ENCODE peak calls at places on chromosomes 11 and 22, in four cellular contexts. One of them, this sample, is unnamed.

GRCh38 chr11:57674251-57674650 is 6.3 kb downstream of the ZDHHC5 start:
- DNase-seq in WTC11: no peak
- DNase-seq in HepG2: no peak
- DNase-seq in SK-N-SH: no peak
- DNase-seq in this sample: no peak

GRCh38 chr22:27987557-27987956 is 68.5 kb upstream of the PITPNB start:
- DNase-seq in SK-N-SH: no peak
- DNase-seq in HepG2: no peak
- DNase-seq in WTC11: no peak
- DNase-seq in this sample: no peak

GRCh38 chr11:3807856-3808845 is at the start of gene PGAP2:
- DNase-seq in WTC11: peak; percentile 83
- DNase-seq in HepG2: peak; percentile 61
- DNase-seq in SK-N-SH: peak; percentile 90
- DNase-seq in this sample: peak; percentile 88

GRCh38 chr22:21865041-21865440 is 2.4 kb downstream of the MAPK1 start:
- DNase-seq in SK-N-SH: peak; percentile 54
- DNase-seq in HepG2: no peak
- DNase-seq in WTC11: no peak
- DNase-seq in this sample: no peak

GRCh38 chr11:12164061-12165014 is 53.9 kb downstream of the MICAL2 start:
- DNase-seq in SK-N-SH: no peak
- DNase-seq in WTC11: no peak
- DNase-seq in HepG2: no peak
- DNase-seq in this sample: no peak

GRCh38 chr11:99171330-99171729 is 150.6 kb downstream of the CNTN5 start:
- DNase-seq in HepG2: no peak
- DNase-seq in WTC11: no peak
- DNase-seq in SK-N-SH: no peak
- DNase-seq in this sample: no peak

GRCh38 chr22:44311855-44312170 is 938 bp downstream of the SHISAL1 start:
- DNase-seq in WTC11: no peak
- DNase-seq in HepG2: no peak
- DNase-seq in SK-N-SH: no peak
- DNase-seq in this sample: no peak

GRCh38 chr11:66278396-66279091 is 569 bp downstream of the CNIH2 start:
- DNase-seq in HepG2: no peak
- DNase-seq in SK-N-SH: peak; percentile 79
- DNase-seq in WTC11: no peak
- DNase-seq in this sample: peak; percentile 69

GRCh38 chr11:112289588-112290461 is 29.2 kb upstream of the PLET1 start:
- DNase-seq in HepG2: peak; percentile 21
- DNase-seq in SK-N-SH: peak; percentile 97
- DNase-seq in WTC11: peak; percentile 87
- DNase-seq in this sample: peak; percentile 82

GRCh38 chr11:122105009-122105828 is 10.8 kb downstream of the BLID start:
- DNase-seq in WTC11: peak; percentile 15
- DNase-seq in HepG2: no peak
- DNase-seq in SK-N-SH: no peak
- DNase-seq in this sample: no peak

GRCh38 chr11:31822604-31823371 is 11.7 kb upstream of the PAX6 start:
- DNase-seq in SK-N-SH: peak; percentile 14
- DNase-seq in WTC11: no peak
- DNase-seq in HepG2: no peak
- DNase-seq in this sample: no peak

GRCh38 chr11:66465371-66466224 is 1.1 kb upstream of the PELI3 start:
- DNase-seq in SK-N-SH: no peak
- DNase-seq in HepG2: no peak
- DNase-seq in WTC11: no peak
- DNase-seq in this sample: no peak

GRCh38 chr11:96333076-96333744 is 9.8 kb downstream of the MAML2 start:
- DNase-seq in SK-N-SH: no peak
- DNase-seq in HepG2: no peak
- DNase-seq in WTC11: no peak
- DNase-seq in this sample: no peak

GRCh38 chr11:130246719-130247118 is 68.0 kb downstream of the ZBTB44 start:
- DNase-seq in SK-N-SH: no peak
- DNase-seq in HepG2: no peak
- DNase-seq in WTC11: no peak
- DNase-seq in this sample: no peak

GRCh38 chr11:19873730-19874129 is 161.1 kb downstream of the NAV2 start:
- DNase-seq in HepG2: no peak
- DNase-seq in WTC11: no peak
- DNase-seq in SK-N-SH: no peak
- DNase-seq in this sample: no peak

GRCh38 chr11:67322049-67322448 is 18.7 kb downstream of the SSH3 start:
- DNase-seq in SK-N-SH: no peak
- DNase-seq in HepG2: no peak
- DNase-seq in WTC11: no peak
- DNase-seq in this sample: peak; percentile 1

GRCh38 chr22:23294221-23294620 is 113.9 kb downstream of the BCR start:
- DNase-seq in SK-N-SH: no peak
- DNase-seq in HepG2: no peak
- DNase-seq in WTC11: no peak
- DNase-seq in this sample: no peak

GRCh38 chr11:3177931-3178330 is 12.8 kb upstream of the OSBPL5 start:
- DNase-seq in SK-N-SH: no peak
- DNase-seq in WTC11: no peak
- DNase-seq in HepG2: no peak
- DNase-seq in this sample: no peak

GRCh38 chr22:24583221-24583971 is 9.5 kb downstream of the LRRC75B start:
- DNase-seq in WTC11: no peak
- DNase-seq in SK-N-SH: peak; percentile 84
- DNase-seq in HepG2: peak; percentile 76
- DNase-seq in this sample: no peak

GRCh38 chr22:29664731-29665130 is 55.1 kb upstream of the CABP7 start:
- DNase-seq in SK-N-SH: no peak
- DNase-seq in HepG2: no peak
- DNase-seq in WTC11: no peak
- DNase-seq in this sample: no peak

GRCh38 chr11:59062602-59063529 is 23.2 kb upstream of the GLYATL1B start:
- DNase-seq in SK-N-SH: peak; percentile 8
- DNase-seq in WTC11: no peak
- DNase-seq in HepG2: no peak
- DNase-seq in this sample: no peak
- TF ChIP-seq FOXJ3 in SK-N-SH: no peak
- TF ChIP-seq FOXJ3 in WTC11: no peak
- TF ChIP-seq FOXJ3 in HepG2: no peak
- TF ChIP-seq FOXJ3 in this sample: no peak

GRCh38 chr11:17974246-17974645 is 38.6 kb downstream of the SERGEF start:
- DNase-seq in HepG2: no peak
- DNase-seq in SK-N-SH: no peak
- DNase-seq in WTC11: no peak
- DNase-seq in this sample: no peak

GRCh38 chr11:17979770-17980371 is 33.0 kb downstream of the SERGEF start:
- DNase-seq in SK-N-SH: peak; percentile 59
- DNase-seq in HepG2: peak; percentile 31
- DNase-seq in WTC11: peak; percentile 41
- DNase-seq in this sample: peak; percentile 77

GRCh38 chr11:17972987-17973386 is 39.9 kb downstream of the SERGEF start:
- DNase-seq in WTC11: peak; percentile 79
- DNase-seq in SK-N-SH: peak; percentile 61
- DNase-seq in HepG2: peak; percentile 23
- DNase-seq in this sample: peak; percentile 50

GRCh38 chr11:17978553-17979287 is 34.1 kb downstream of the SERGEF start:
- DNase-seq in WTC11: peak; percentile 73
- DNase-seq in SK-N-SH: peak; percentile 61
- DNase-seq in HepG2: peak; percentile 59
- DNase-seq in this sample: peak; percentile 51

DNA sequence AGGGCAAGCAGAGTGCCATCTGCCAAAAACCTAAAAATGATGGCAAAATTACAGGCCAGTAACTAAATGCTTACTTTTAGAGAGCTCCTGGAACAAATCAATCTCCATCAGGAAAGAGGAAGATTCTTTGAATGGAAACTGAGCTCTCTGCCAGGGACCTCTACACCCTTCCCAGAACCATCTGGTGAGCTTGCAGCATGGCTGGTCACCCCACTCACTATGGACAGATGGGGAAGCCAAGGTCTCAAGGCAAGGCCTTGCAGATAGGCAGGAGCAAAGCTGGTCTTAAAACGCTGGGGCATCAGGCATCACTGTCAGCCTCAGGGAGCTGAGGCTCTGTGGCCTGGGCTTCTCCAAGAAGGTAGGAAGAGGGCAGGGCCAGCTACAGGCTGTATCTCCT is 36.2 kb downstream of the SERGEF start:
- DNase-seq in SK-N-SH: no peak
- DNase-seq in WTC11: no peak
- DNase-seq in HepG2: no peak
- DNase-seq in this sample: no peak
- TF ChIP-seq FOXJ3 in SK-N-SH: no peak
- TF ChIP-seq FOXJ3 in WTC11: no peak
- TF ChIP-seq FOXJ3 in HepG2: no peak
- TF ChIP-seq FOXJ3 in this sample: no peak

DNA sequence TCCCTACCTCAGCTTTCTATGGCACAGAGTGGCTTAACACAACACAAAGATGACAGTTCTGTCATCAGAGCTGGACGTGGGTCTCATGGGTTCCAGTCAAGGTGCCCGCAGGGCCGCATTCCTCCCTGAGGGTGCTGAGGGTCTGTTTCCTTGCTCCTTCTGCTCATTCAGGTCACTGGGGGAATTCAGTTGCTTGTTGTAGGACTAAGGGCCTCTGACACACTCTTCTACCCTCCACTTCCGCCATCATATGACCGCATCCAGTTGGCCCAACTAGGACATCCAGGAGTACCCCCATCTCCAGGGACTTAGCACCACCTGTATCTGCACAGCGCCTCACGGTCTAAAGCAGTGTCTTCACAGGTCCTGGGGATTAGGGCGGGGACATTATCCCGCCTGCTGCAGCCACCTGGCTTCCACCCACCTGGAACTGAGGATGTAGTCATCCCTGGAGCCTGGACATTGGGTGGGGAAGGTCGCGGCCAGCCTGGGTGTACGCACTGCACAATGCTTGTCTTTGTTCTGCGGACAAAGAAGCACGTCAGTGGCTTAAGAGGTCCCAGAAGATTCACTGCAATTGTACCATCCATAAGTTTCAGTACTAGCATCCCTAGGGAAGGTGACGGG is 342.3 kb upstream of the B3GAT1 start:
- DNase-seq in HepG2: no peak
- DNase-seq in SK-N-SH: no peak
- DNase-seq in WTC11: no peak
- DNase-seq in this sample: no peak
- TF ChIP-seq FOXJ3 in HepG2: no peak
- TF ChIP-seq FOXJ3 in SK-N-SH: no peak
- TF ChIP-seq FOXJ3 in WTC11: no peak
- TF ChIP-seq FOXJ3 in this sample: no peak

DNA sequence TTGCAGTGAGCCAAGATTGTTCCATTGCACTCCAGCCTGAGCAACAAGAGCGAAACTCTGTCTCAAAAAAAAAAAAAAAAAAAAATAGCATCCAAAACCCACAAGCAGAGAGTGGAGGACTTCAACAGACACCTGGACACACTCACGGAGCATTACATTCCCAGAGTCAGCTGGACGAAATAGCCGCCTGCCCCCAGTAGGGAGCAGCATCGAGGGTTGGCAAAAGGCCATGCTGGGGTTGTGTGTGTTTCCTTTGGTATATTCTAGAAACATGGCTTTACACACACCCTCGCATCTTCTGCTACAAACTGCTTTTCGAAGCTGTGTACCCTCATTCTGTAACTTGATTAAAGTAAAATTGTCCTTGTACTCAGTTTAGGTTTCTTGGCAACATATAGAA is 5.3 kb downstream of the ADA2 start:
- DNase-seq in HepG2: peak; percentile 21
- DNase-seq in WTC11: peak; percentile 72
- DNase-seq in SK-N-SH: no peak
- DNase-seq in this sample: peak; percentile 61
- TF ChIP-seq FOXJ3 in HepG2: no peak
- TF ChIP-seq FOXJ3 in WTC11: no peak
- TF ChIP-seq FOXJ3 in SK-N-SH: no peak
- TF ChIP-seq FOXJ3 in this sample: no peak

DNA sequence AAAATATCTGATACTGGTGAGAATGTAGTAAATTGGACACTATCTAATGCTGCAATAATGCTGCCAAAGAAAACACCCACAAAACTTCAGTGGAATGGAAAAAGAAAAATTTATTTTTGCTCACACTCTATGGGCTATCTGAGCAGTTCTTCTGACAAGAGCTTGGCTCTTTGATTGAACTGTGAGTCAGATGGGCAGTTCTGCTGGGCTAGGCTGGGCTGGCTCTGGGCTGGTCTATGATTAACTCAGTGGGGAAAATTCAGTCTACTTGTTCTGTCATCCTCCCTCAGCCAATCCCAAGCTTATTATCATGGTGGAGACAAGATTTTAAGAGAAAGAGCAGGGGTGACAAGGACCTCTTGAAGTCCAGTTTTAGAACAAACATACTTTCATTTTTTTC is 1404.8 kb downstream of the LRRC4C start:
- DNase-seq in SK-N-SH: no peak
- DNase-seq in WTC11: no peak
- DNase-seq in HepG2: no peak
- DNase-seq in this sample: no peak
- TF ChIP-seq FOXJ3 in SK-N-SH: no peak
- TF ChIP-seq FOXJ3 in WTC11: no peak
- TF ChIP-seq FOXJ3 in HepG2: no peak
- TF ChIP-seq FOXJ3 in this sample: no peak

GRCh38 chr22:37386441-37386840 is 40.8 kb downstream of the ELFN2 start:
- DNase-seq in SK-N-SH: no peak
- DNase-seq in WTC11: no peak
- DNase-seq in HepG2: no peak
- DNase-seq in this sample: peak; percentile 30
- TF ChIP-seq FOXJ3 in SK-N-SH: no peak
- TF ChIP-seq FOXJ3 in WTC11: no peak
- TF ChIP-seq FOXJ3 in HepG2: no peak
- TF ChIP-seq FOXJ3 in this sample: no peak

GRCh38 chr11:123523539-123523938 is 93.5 kb downstream of the GRAMD1B start:
- DNase-seq in HepG2: no peak
- DNase-seq in WTC11: no peak
- DNase-seq in SK-N-SH: no peak
- DNase-seq in this sample: no peak
- TF ChIP-seq FOXJ3 in HepG2: no peak
- TF ChIP-seq FOXJ3 in WTC11: no peak
- TF ChIP-seq FOXJ3 in SK-N-SH: no peak
- TF ChIP-seq FOXJ3 in this sample: no peak

DNA sequence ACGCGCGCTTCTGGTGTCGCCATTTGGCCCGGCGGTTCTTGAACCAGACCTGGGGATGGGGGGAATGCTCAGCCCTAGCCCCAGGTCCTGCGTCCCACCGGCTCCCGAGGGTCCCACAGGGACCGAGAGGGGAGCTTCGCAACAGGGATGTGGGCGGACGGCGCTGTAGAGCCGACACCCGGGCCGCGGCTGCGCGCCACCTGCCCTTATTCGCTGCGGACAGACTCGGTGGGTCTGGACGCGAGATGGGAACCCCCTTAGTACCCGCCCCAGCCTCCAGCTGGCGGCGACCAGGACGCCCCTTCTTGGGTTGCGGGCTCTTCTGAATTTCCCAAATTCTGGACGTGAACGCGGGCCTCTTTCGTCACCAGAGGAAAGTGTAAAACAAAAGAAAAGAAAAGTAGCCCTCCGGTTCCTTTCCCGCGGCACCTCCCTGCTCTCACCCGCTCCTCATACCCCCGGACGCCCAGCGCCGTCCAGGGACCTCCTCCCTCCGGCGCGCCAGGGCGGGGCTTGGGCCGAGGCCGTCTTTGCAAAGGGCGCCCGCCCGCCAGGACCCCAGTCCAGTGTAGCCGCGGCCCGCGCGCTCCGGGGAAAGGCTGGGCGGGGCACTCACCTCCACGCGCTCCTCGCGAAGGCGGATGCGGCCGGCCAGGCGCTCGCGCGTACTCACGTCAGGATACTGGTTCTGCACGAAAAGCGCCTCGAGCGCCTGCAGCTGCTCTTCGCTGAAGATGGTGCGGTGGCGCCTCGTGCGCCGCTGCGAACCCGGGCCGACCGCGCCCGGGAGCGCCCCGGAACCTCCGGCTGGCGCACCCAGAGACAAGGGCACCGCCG is 827 bp downstream of the GSC2 start:
- DNase-seq in WTC11: peak; percentile 65
- DNase-seq in SK-N-SH: peak; percentile 56
- DNase-seq in HepG2: no peak
- DNase-seq in this sample: no peak
- TF ChIP-seq FOXJ3 in WTC11: no peak
- TF ChIP-seq FOXJ3 in SK-N-SH: no peak
- TF ChIP-seq FOXJ3 in HepG2: no peak
- TF ChIP-seq FOXJ3 in this sample: no peak